ENCODE peak calls at places on chromosomes 6 and 20, in five cellular contexts. J is neural crest cell, M is nephron progenitor cell, V is H9, T is GM10248. R is an unnamed sample.

GRCh38 chr6:33785766-33786165 is 3.2 kb downstream of the LEMD2 start:
- DNase-seq in M (no peak), J (no peak), T (no peak), V (no peak), R (no peak)

GRCh38 chr20:56796345-56796744 is 167.2 kb downstream of the TFAP2C start:
- DNase-seq in V (no peak), M (no peak), T (no peak), J (no peak), R (no peak)

GRCh38 chr20:32963176-32963575 is 41.1 kb downstream of the SUN5 start:
- DNase-seq in V (no peak), T (peak), J (no peak), M (no peak), R (no peak)

GRCh38 chr20:33105336-33105924 is 26.0 kb downstream of the BPIFB4 start:
- DNase-seq in T (no peak), V (no peak), J (no peak), M (no peak), R (no peak)

GRCh38 chr20:7505835-7506221 is 434.4 kb downstream of the HAO1 start:
- DNase-seq in J (no peak), V (no peak), M (no peak), T (no peak), R (no peak)

GRCh38 chr6:53734473-53735299 is 60.1 kb upstream of the LRRC1 start:
- DNase-seq in V (peak), J (peak), M (peak), T (peak), R (no peak)

GRCh38 chr20:48397689-48398005 is 430.2 kb downstream of the PREX1 start:
- DNase-seq in M (no peak), J (no peak), V (no peak), T (no peak), R (no peak)

GRCh38 chr20:44594730-44595129 is 12.4 kb downstream of the PKIG start:
- DNase-seq in M (no peak), V (no peak), T (no peak), J (no peak), R (no peak)

GRCh38 chr20:57909763-57910331 is 200.0 kb upstream of the PMEPA1 start:
- DNase-seq in M (no peak), V (no peak), T (no peak), J (no peak), R (no peak)

GRCh38 chr6:157266274-157267101 is 56.8 kb downstream of the TMEM242 start:
- DNase-seq in M (no peak), V (no peak), J (no peak), T (no peak), R (no peak)

GRCh38 chr6:99746261-99746895 is 139.7 kb downstream of the PRDM13 start:
- DNase-seq in M (peak), T (peak), J (peak), V (peak), R (peak)

GRCh38 chr20:32979201-32979998 is 24.8 kb downstream of the SUN5 start:
- DNase-seq in J (no peak), M (no peak), T (no peak), V (no peak), R (no peak)

GRCh38 chr6:30216096-30216495 is 2.9 kb upstream of the TRIM26 start:
- DNase-seq in T (no peak), V (no peak), J (no peak), M (no peak), R (no peak)

DNA sequence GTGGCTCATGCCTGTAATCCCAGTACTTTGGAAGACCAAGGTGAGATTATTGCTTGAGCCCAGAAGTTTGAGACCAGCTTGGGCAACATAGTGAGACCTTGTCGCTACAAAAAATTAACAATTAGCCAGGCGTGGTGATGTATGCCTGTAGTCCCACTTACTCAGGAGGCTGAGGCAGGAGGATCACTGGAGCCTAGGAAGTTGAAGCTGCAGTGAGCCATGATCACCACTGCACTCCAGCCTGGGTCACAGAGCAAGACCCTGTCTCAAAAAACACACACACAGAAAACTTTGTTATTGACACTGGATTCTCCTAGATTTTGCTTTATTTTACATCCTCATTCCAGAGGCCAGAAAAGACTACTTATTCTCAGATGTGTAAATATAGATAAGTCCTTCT is 9.5 kb upstream of the REV3L start:
- DNase-seq in T (no peak), M (no peak), V (no peak), J (no peak), R (no peak)
- TF ChIP-seq CTCF in T (no peak), M (no peak), V (no peak), J (no peak), R (no peak)

GRCh38 chr6:76697585-76697984 is 625.1 kb upstream of the IMPG1 start:
- DNase-seq in M (no peak), T (no peak), J (no peak), V (no peak), R (no peak)

GRCh38 chr6:76703285-76703684 is 630.8 kb upstream of the IMPG1 start:
- DNase-seq in M (no peak), J (no peak), T (no peak), V (no peak), R (no peak)

GRCh38 chr6:76702187-76702586 is 629.7 kb upstream of the IMPG1 start:
- DNase-seq in T (no peak), M (no peak), V (no peak), J (no peak), R (no peak)

GRCh38 chr6:76703786-76704185 is 631.3 kb upstream of the IMPG1 start:
- DNase-seq in T (no peak), M (no peak), V (no peak), J (no peak), R (no peak)

GRCh38 chr6:76701610-76702009 is 629.1 kb upstream of the IMPG1 start:
- DNase-seq in V (no peak), T (no peak), J (no peak), M (no peak), R (no peak)
- TF ChIP-seq CTCF in V (no peak), T (no peak), J (no peak), M (no peak), R (no peak)

DNA sequence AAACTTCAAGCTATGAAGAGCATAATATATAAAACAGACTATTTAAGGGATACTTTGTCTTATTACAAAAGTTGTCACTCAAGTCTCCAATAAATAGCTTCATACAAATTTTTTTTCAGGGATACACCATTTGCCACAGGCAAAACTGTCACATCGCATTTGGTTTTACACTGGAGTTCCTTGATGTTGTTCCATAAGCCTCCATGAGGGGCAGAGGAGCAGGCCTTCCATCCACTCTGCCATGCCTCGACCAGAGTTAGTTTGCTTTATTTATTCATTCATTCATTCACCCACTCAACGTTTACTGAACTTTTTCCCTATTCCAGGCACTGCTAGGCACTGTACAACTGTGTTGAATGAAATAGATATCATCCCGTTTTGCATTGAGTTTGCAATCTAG is 246.6 kb downstream of the PHF3 start:
- DNase-seq in T (no peak), J (no peak), M (no peak), V (peak), R (no peak)
- TF ChIP-seq CTCF in T (no peak), J (peak), M (peak), V (peak), R (peak)

GRCh38 chr6:28607990-28608389 is 82.3 kb downstream of the GPX5 start:
- DNase-seq in V (no peak), T (no peak), J (no peak), M (no peak), R (no peak)

GRCh38 chr6:28609672-28610071 is 84.0 kb downstream of the GPX5 start:
- DNase-seq in T (no peak), M (no peak), J (no peak), V (no peak), R (no peak)

GRCh38 chr6:28603920-28604319 is 78.2 kb downstream of the GPX5 start:
- DNase-seq in T (no peak), V (no peak), M (no peak), J (no peak), R (no peak)

DNA sequence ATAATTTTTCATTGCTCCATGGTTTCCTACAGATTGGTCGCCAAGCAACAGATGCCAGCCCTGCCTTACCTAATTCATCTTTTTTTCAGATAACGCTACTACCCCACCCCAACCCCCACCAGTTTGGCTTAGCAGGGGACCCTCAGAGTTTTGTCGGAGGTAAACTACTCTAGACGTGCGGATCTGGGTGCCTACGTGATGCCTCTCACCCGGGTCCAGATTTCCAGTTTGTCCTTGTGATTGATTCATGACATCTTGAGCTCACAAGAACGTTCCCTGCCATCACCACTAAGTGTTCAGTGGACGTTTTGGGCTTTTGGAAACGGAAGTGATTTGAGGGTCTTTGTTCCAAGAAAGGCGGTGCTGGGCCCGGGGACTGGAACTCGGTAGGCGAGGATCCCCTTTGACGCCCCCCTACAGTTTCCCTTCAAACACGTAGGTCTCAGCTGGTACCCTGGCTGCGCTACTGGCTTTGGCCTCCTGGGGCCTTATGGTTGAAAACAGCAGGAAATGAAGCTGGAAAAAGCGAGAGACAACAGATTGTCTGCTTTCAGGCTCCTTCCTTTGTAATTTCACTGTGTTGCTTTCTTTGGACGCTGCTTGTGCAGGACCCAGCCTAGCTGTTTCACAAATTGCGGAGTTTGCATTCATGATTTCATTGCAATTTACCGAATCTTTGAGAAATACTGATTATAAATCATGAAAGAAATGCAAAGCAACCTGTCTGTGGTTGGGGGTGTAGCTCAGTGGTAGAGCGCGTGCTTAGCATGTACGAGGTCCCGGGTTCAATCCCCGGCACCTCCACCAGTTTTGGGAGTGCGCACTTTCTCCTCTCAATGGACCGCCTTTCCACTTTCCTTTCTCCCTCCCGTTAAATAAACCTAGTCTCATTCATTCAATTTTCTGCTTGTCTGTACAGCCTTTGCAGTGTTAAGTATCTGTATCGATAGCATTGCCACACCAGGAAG is 81.0 kb downstream of the GPX5 start:
- DNase-seq in M (peak), V (peak), J (peak), T (peak), R (no peak)
- TF ChIP-seq CTCF in M (peak), V (peak), J (peak), T (no peak), R (peak)

GRCh38 chr6:7730411-7730810 is 4.5 kb downstream of the BMP6 start:
- DNase-seq in J (no peak), T (no peak), V (no peak), M (no peak), R (no peak)

GRCh38 chr6:7732219-7732618 is 6.3 kb downstream of the BMP6 start:
- DNase-seq in V (no peak), T (no peak), M (no peak), J (no peak), R (no peak)

GRCh38 chr6:7730852-7731251 is 5.0 kb downstream of the BMP6 start:
- DNase-seq in J (no peak), T (no peak), V (no peak), M (no peak), R (no peak)

GRCh38 chr6:7730003-7730402 is 4.1 kb downstream of the BMP6 start:
- DNase-seq in M (no peak), T (no peak), J (no peak), V (no peak), R (no peak)

DNA sequence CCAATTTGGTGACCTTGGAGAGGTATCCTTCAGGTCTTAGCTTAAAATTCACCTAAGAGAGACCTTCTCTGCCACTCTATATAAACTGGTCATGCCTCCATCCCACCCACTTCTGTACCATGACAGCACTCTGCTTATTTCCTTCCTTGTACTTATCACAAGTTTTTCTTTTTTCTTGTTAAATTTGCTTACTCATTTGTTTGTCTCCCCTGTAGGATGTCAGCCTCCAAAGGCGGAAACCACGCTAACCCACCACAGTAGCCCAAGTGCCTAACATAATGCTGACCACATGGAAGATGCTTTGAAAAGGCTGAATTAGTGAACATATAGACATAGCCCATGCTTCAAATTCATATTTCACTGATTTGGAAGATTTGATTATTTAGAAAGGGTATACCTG is 5.4 kb downstream of the BMP6 start:
- DNase-seq in M (no peak), J (no peak), V (no peak), T (no peak), R (no peak)
- TF ChIP-seq CTCF in M (no peak), J (no peak), V (no peak), T (no peak), R (no peak)